ENCODE peak calls at places on chromosomes 12 and 14, in five cellular contexts. O is OCI-LY7, S is PC-9, T is astrocyte of the cerebellum, N is IMR-90. B is an unnamed sample.

GRCh38 chr12:79635676-79636075 is 55.1 kb downstream of the PAWR start:
- DNase-seq in S (no peak), O (no peak), T (no peak), N (peak), B (peak)

GRCh38 chr14:36517242-36518030 is 2.6 kb downstream of the NKX2-1 start:
- DNase-seq in S (no peak), N (no peak), O (no peak), T (no peak), B (no peak)

GRCh38 chr14:32702571-32702970 is 236.1 kb upstream of the NPAS3 start:
- DNase-seq in T (no peak), O (peak), S (no peak), N (no peak), B (no peak)

GRCh38 chr14:61364243-61364642 is 42.9 kb downstream of the PRKCH start:
- DNase-seq in S (no peak), N (no peak), O (no peak), T (no peak), B (no peak)

GRCh38 chr12:124914392-124915248 is at the start of gene UBC:
- DNase-seq in O (peak), T (peak), N (peak), S (peak), B (peak)

GRCh38 chr12:10136637-10137205 is 6.7 kb upstream of the CLEC7A start:
- DNase-seq in N (no peak), T (no peak), O (no peak), S (no peak), B (no peak)

GRCh38 chr14:94622653-94623421 is 10.6 kb downstream of the SERPINA3 start:
- DNase-seq in T (no peak), O (no peak), S (no peak), N (no peak), B (peak)

GRCh38 chr12:122309564-122310121 is 43.3 kb upstream of the VPS33A start:
- DNase-seq in T (no peak), S (no peak), N (peak), O (no peak), B (no peak)

GRCh38 chr14:53389207-53389606 is 236.1 kb upstream of the DDHD1 start:
- DNase-seq in S (no peak), N (peak), T (no peak), O (no peak), B (no peak)

GRCh38 chr12:19115285-19115684 is 14.2 kb upstream of the PLEKHA5 start:
- DNase-seq in S (no peak), N (no peak), O (no peak), T (no peak), B (no peak)

GRCh38 chr12:78403136-78403535 is 461.4 kb upstream of the SYT1 start:
- DNase-seq in N (peak), O (no peak), T (peak), S (no peak), B (peak)

GRCh38 chr14:45212231-45212630 is 40.8 kb downstream of the MIS18BP1 start:
- DNase-seq in N (no peak), S (peak), T (no peak), O (no peak), B (no peak)

DNA sequence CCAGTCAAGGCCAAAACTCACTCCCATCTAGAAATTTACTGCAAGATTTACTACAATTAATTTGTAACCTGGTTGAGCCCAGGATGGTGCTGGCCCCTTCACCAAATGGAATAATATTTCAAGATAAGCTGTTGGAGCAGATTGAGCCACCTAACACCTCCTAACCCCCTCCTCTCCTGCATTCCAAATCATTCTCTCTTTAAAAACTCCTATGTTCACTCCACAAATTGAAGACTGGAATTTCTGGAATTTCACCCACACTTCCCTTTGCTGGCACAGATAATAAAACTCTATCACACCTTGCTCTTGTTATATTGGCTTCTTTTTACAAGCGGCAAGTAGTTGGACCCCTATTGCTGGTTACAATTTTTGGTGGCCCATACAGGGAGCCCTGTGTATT is 41.7 kb downstream of the MIS18BP1 start:
- DNase-seq in O (no peak), S (no peak), T (no peak), N (no peak), B (no peak)
- H3K4me3 ChIP-seq in O (no peak), S (no peak), T (no peak), N (no peak), B (no peak)

GRCh38 chr12:116707751-116708150 is 30.1 kb downstream of the SPRING1 start:
- DNase-seq in N (no peak), O (peak), S (no peak), T (no peak), B (no peak)
- H3K4me3 ChIP-seq in N (no peak), O (peak), S (no peak), T (no peak), B (no peak)

GRCh38 chr12:13135336-13136178 is 32.1 kb upstream of the GSG1 start:
- DNase-seq in T (peak), S (peak), O (no peak), N (peak), B (peak)
- H3K4me3 ChIP-seq in T (no peak), S (peak), O (no peak), N (no peak), B (peak)

GRCh38 chr12:2691340-2692111 is 103.2 kb upstream of the FKBP4 start:
- DNase-seq in S (no peak), T (no peak), O (peak), N (no peak), B (no peak)
- H3K4me3 ChIP-seq in S (no peak), T (peak), O (no peak), N (no peak), B (peak)

GRCh38 chr12:92938623-92939022 is 9.5 kb upstream of the EEA1 start:
- DNase-seq in O (no peak), S (no peak), N (no peak), T (no peak), B (no peak)

GRCh38 chr12:92942905-92943304 is 13.8 kb upstream of the EEA1 start:
- DNase-seq in O (no peak), T (peak), S (no peak), N (peak), B (peak)

GRCh38 chr12:92933606-92934005 is 4.5 kb upstream of the EEA1 start:
- DNase-seq in O (no peak), N (no peak), T (no peak), S (no peak), B (no peak)

GRCh38 chr12:92943482-92944250 is 14.6 kb upstream of the EEA1 start:
- DNase-seq in N (peak), O (peak), S (no peak), T (no peak), B (peak)

GRCh38 chr12:92938018-92938417 is 8.9 kb upstream of the EEA1 start:
- DNase-seq in S (no peak), T (no peak), N (no peak), O (no peak), B (no peak)
- H3K4me3 ChIP-seq in S (no peak), T (no peak), N (no peak), O (no peak), B (no peak)

DNA sequence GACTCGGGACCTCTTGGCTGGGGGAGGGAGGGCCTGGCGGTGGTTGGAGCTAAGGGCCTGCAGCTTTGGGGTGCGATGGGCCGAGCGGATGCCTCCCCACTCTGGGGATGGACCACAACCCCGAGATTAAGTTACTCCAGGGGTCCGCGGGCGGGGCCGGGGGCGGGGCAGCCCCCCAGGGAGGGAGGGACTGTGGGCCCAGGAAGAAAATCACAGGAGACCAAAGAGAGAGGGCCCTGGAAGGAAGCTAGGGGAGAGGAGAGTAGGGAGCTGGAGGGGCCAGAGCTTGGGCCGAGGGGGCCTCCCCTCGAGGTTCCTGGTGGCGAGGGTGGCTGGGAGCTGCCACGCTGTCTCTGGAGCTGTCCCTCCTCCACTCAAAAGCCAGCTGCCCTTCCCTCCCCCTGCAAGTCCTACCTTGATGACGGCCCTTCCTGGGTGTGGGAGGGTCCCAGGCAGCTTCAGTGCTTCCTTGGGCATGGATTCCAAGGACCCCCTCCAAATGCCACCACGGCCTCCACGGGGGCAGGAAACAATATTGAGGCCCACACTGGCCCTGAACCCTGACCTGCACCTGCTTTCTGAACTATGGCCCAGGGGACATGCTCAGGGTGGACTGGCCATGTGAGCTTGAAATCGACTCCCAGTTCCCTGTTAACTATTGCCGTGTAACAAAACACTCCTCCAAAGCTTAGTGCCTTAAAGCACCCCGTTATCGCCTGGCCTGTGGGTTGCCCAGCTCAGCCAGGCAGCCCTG is 607 bp upstream of the NUDT14 start:
- DNase-seq in N (no peak), T (no peak), S (no peak), O (no peak), B (no peak)
- H3K4me3 ChIP-seq in N (no peak), T (peak), S (peak), O (peak), B (no peak)

DNA sequence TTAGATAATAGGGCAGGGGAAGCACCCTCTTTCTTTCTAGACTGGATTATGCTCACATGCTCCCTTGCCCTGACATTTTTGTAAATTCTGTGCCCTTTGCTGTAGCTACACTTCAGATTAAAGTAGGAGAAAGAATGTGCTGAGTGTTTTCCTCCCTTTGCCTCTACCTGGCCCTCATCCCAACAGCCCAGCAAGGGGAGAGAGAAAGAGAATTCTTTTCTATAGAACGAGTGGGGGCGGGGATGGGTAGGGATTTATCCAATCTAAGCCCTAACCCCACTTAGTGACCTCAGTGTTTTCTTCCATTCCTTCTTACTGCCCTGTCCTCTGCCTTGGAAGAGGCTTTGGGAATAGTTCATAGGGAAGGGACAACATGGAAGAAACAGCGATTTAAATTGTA is 13.5 kb downstream of the GPR84 start:
- DNase-seq in S (no peak), T (no peak), N (no peak), O (no peak), B (no peak)
- H3K4me3 ChIP-seq in S (no peak), T (no peak), N (no peak), O (no peak), B (no peak)